ENCODE peak calls at places on chromosomes 5 and 9, in four cellular contexts. R is AG04449, M is fibroblast of pulmonary artery, J is AG04450. H is an unnamed sample.

GRCh38 chr9:7561527-7561926 is 238.1 kb downstream of the DMAC1 start:
- DNase-seq in R (no peak), M (no peak), J (no peak), H (no peak)

GRCh38 chr5:181239062-181239663 is 4.5 kb downstream of the RACK1 start:
- DNase-seq in R (no peak), M (no peak), J (no peak), H (no peak)

GRCh38 chr5:123170816-123171345 is 81.8 kb downstream of the PRDM6 start:
- DNase-seq in R (no peak), M (no peak), J (no peak), H (no peak)

GRCh38 chr5:179123109-179123426 is 62.9 kb downstream of the ZNF354C start:
- DNase-seq in R (no peak), M (no peak), J (no peak), H (no peak)

GRCh38 chr5:133509742-133510079 is 102.6 kb downstream of the FSTL4 start:
- DNase-seq in R (no peak), M (no peak), J (no peak), H (no peak)

GRCh38 chr5:6781711-6782110 is 68.5 kb downstream of the TENT4A start:
- DNase-seq in R (no peak), M (no peak), J (no peak), H (no peak)

GRCh38 chr5:57221049-57221568 is 47.2 kb downstream of the GPBP1 start:
- DNase-seq in R (no peak), M (peak), J (no peak), H (peak)

GRCh38 chr9:137269231-137269772 is 8.2 kb upstream of the TOR4A start:
- DNase-seq in R (no peak), M (no peak), J (no peak), H (no peak)

GRCh38 chr5:111223790-111224560 is at the start of gene CAMK4:
- DNase-seq in R (no peak), M (peak), J (peak), H (peak)

GRCh38 chr5:77944757-77945340 is 168.7 kb upstream of the TBCA start:
- DNase-seq in R (no peak), M (no peak), J (no peak), H (no peak)

GRCh38 chr5:100828756-100829342 is 74.2 kb downstream of the ST8SIA4 start:
- DNase-seq in R (no peak), M (no peak), J (no peak), H (peak)

GRCh38 chr9:86614871-86615849 is 260.9 kb upstream of the TUT7 start:
- DNase-seq in R (peak), M (peak), J (peak), H (peak)

GRCh38 chr9:94872921-94873511 is 146.5 kb downstream of the AOPEP start:
- DNase-seq in R (no peak), M (peak), J (no peak), H (no peak)

GRCh38 chr5:178469011-178469974 is 120.9 kb downstream of the COL23A1 start:
- DNase-seq in R (no peak), M (no peak), J (no peak), H (no peak)

GRCh38 chr5:179343902-179344300 is 1.4 kb downstream of the ADAMTS2 start:
- DNase-seq in R (no peak), M (peak), J (no peak), H (no peak)

GRCh38 chr5:103127292-103127691 is 7.2 kb downstream of the PPIP5K2 start:
- DNase-seq in R (no peak), M (no peak), J (no peak), H (no peak)

GRCh38 chr5:176741566-176742211 is 68.7 kb upstream of the UNC5A start:
- DNase-seq in R (no peak), M (no peak), J (no peak), H (peak)

GRCh38 chr5:158880514-158881001 is 219.2 kb downstream of the EBF1 start:
- DNase-seq in R (no peak), M (peak), J (no peak), H (no peak)

GRCh38 chr9:130186839-130187522 is 14.8 kb downstream of the NCS1 start:
- DNase-seq in R (no peak), M (peak), J (no peak), H (no peak)

GRCh38 chr5:15254607-15255006 is 245.4 kb upstream of the FBXL7 start:
- DNase-seq in R (no peak), M (peak), J (no peak), H (no peak)

GRCh38 chr5:134541736-134542376 is 16.4 kb downstream of the JADE2 start:
- DNase-seq in R (no peak), M (peak), J (no peak), H (no peak)

GRCh38 chr5:66511491-66511890 is 84.7 kb upstream of the MAST4 start:
- DNase-seq in R (no peak), M (peak), J (no peak), H (no peak)

GRCh38 chr5:167743685-167744084 is 547.8 kb upstream of the WWC1 start:
- DNase-seq in R (peak), M (peak), J (peak), H (no peak)

GRCh38 chr5:83645936-83646335 is 74.7 kb downstream of the HAPLN1 start:
- DNase-seq in R (no peak), M (peak), J (no peak), H (no peak)

GRCh38 chr5:79173626-79174025 is 62.0 kb downstream of the BHMT start:
- DNase-seq in R (no peak), M (no peak), J (no peak), H (no peak)

GRCh38 chr5:106376522-106376921 is 1294.2 kb downstream of the EFNA5 start:
- DNase-seq in R (no peak), M (no peak), J (no peak), H (no peak)

GRCh38 chr5:76785493-76785892 is 33.3 kb upstream of the F2RL1 start:
- DNase-seq in R (no peak), M (peak), J (no peak), H (no peak)

GRCh38 chr9:132774886-132775285 is 103.2 kb downstream of the AK8 start:
- DNase-seq in R (no peak), M (no peak), J (no peak), H (no peak)

GRCh38 chr5:101689306-101689705 is 606.8 kb downstream of the SLCO4C1 start:
- DNase-seq in R (no peak), M (no peak), J (no peak), H (no peak)

GRCh38 chr5:111783537-111783936 is 26.5 kb upstream of the NREP start:
- DNase-seq in R (no peak), M (no peak), J (no peak), H (no peak)

GRCh38 chr9:133955821-133956411 is 36.2 kb downstream of the VAV2 start:
- DNase-seq in R (no peak), M (peak), J (no peak), H (peak)

GRCh38 chr9:3824589-3824988 is 298.8 kb upstream of the RFX3 start:
- DNase-seq in R (no peak), M (no peak), J (no peak), H (no peak)

GRCh38 chr5:142280066-142281011 is 44.5 kb downstream of the SPRY4 start:
- DNase-seq in R (no peak), M (peak), J (no peak), H (no peak)

GRCh38 chr9:129887210-129888084 is 52.2 kb downstream of the USP20 start:
- DNase-seq in R (no peak), M (peak), J (no peak), H (no peak)

GRCh38 chr9:72843525-72844439 is 109.1 kb downstream of the ALDH1A1 start:
- DNase-seq in R (no peak), M (no peak), J (no peak), H (no peak)

GRCh38 chr9:107397076-107398049 is 92.2 kb downstream of the KLF4 start:
- DNase-seq in R (no peak), M (peak), J (no peak), H (no peak)

GRCh38 chr9:87039809-87040392 is 92.6 kb upstream of the GAS1 start:
- DNase-seq in R (peak), M (peak), J (no peak), H (no peak)

GRCh38 chr9:134863941-134864820 is 16.4 kb upstream of the FCN2 start:
- DNase-seq in R (no peak), M (no peak), J (no peak), H (no peak)

GRCh38 chr5:6505779-6506557 is 57.3 kb downstream of the UBE2QL1 start:
- DNase-seq in R (no peak), M (no peak), J (no peak), H (no peak)

DNA sequence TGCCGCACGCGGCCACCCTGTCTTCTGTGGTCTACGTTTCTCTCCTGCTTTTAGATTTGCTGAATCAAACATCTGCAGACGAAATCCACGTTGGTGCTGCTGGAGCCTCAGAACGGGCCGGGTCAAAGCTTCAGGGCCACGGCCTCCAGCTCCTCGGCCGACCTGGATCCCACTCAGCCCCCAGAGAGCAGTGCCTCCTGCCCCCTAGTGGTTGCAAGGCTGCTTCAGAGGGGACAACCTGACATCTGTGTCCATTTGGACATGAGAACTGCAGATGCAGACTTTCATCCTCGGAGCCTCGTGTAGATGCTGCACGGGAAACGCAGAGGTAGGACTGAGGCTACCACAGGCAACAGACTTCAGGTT is 23.0 kb upstream of the SLC6A3 start:
- DNase-seq in R (no peak), M (peak), J (no peak), H (no peak)
- TF ChIP-seq CTCF in R (peak), M (peak), J (peak), H (peak)

GRCh38 chr9:114434878-114435311 is 47.1 kb upstream of the AKNA start:
- DNase-seq in R (no peak), M (peak), J (no peak), H (peak)
- TF ChIP-seq CTCF in R (peak), M (peak), J (peak), H (peak)

DNA sequence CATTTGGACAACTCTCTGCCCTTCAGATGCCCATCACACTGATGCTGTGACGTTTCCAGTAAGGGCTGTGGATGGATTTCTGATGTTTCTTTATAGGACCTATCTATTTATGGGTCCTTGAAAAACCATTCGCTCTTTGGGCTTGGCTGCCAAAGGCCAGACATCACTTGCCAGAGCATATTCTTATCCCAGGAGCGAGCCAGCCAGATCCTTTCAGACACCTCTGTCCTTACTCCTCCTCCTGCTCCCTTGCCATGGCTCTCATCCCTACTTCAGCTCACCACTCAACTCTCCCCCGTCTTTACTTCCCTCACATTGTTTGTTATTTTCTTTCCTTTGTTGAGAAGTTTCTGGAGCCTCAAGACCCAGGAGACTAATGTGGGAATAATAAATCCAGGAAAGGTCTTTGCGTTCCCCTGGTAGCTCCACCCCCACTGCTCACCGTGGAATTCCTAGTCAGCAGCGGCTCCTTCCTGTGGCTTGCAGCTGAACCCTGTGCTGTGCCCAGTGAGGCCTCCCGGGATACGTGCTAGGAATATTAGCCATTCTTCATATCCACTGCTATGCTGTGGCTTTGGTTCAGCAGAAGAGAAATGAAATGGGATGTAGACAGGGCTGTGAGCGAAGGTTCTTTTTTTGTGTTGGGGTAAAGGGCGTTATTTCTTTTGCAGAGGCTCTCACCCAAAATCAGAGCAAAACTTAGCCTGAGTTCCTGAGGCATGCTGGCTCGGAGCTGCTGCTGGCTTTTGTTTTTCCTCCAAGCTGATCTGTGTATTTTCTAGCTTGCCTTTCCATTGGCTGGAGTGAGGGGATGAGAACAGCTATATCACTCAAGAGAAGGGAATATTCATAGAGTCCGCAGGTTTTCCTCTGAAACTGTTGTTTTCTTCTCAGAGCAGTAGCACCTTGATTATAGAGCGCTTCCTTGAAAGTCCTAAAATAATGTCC is 171.1 kb downstream of the SAXO1 start:
- DNase-seq in R (peak), M (peak), J (peak), H (no peak)
- TF ChIP-seq CTCF in R (no peak), M (peak), J (peak), H (no peak)

GRCh38 chr9:4923580-4924544 is 61.2 kb upstream of the JAK2 start:
- DNase-seq in R (no peak), M (peak), J (no peak), H (peak)
- TF ChIP-seq CTCF in R (peak), M (peak), J (peak), H (peak)

GRCh38 chr5:21823588-21823987 is 1029.6 kb downstream of the CDH12 start:
- DNase-seq in R (no peak), M (peak), J (no peak), H (no peak)

GRCh38 chr5:21820527-21820926 is 1032.6 kb downstream of the CDH12 start:
- DNase-seq in R (no peak), M (no peak), J (no peak), H (no peak)

GRCh38 chr5:21823076-21823574 is 1030.0 kb downstream of the CDH12 start:
- DNase-seq in R (no peak), M (peak), J (no peak), H (no peak)

GRCh38 chr5:21817668-21818419 is 1035.3 kb downstream of the CDH12 start:
- DNase-seq in R (no peak), M (peak), J (no peak), H (no peak)
- TF ChIP-seq CTCF in R (no peak), M (peak), J (peak), H (no peak)

GRCh38 chr5:163571755-163572154 is 66.3 kb downstream of the MAT2B start:
- DNase-seq in R (peak), M (peak), J (peak), H (no peak)

GRCh38 chr5:163567811-163568210 is 62.4 kb downstream of the MAT2B start:
- DNase-seq in R (no peak), M (no peak), J (no peak), H (no peak)

GRCh38 chr5:163565931-163566608 is 60.7 kb downstream of the MAT2B start:
- DNase-seq in R (no peak), M (peak), J (no peak), H (peak)

GRCh38 chr5:163566678-163567077 is 61.3 kb downstream of the MAT2B start:
- DNase-seq in R (no peak), M (no peak), J (no peak), H (no peak)

DNA sequence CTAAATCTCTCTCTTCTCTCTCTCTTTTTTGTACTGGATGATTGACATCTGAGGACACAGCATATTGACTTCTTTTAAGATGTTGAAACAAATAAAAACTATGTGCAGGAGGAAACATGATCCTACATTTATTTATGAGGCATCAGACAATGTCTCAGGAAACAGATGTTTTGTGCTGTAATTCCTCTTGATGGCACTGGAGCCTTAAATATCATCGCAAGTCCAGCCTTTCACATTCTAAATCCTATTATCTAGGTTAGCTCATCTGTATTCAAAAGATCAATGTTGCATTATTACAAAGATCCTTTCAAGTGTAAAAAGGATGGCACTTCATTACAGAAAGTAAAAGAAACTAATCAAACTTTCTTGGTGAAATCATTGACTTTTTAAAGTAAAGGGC is 63.9 kb downstream of the MAT2B start:
- DNase-seq in R (no peak), M (peak), J (no peak), H (no peak)
- TF ChIP-seq CTCF in R (peak), M (peak), J (peak), H (peak)

GRCh38 chr9:89408628-89409101 is 89.2 kb downstream of the SEMA4D start:
- DNase-seq in R (no peak), M (no peak), J (no peak), H (no peak)

GRCh38 chr9:89411759-89412158 is 86.2 kb downstream of the SEMA4D start:
- DNase-seq in R (no peak), M (no peak), J (no peak), H (no peak)

GRCh38 chr9:89410022-89410421 is 87.9 kb downstream of the SEMA4D start:
- DNase-seq in R (no peak), M (no peak), J (no peak), H (no peak)

GRCh38 chr9:89412951-89413350 is 85.0 kb downstream of the SEMA4D start:
- DNase-seq in R (no peak), M (no peak), J (no peak), H (no peak)

DNA sequence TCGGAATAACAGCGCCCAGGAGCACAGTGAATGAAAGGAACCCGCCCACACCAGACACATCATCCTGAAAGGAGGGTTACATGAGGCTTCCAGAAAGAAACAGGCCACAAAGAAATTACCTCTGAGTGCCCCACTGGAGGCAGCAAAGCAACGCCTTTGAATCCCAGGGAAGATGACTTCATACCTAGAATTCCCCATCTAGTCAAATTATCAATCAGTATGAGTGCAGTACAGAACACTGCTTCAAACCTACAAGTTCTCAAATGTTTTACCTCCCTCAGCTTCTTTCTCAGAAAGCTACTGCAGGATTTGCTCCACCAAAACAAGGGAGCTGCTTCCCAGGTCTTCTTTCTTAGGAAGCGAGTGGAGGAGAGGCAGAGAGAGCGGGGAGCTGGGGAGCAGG is 87.2 kb downstream of the SEMA4D start:
- DNase-seq in R (no peak), M (no peak), J (no peak), H (peak)
- TF ChIP-seq CTCF in R (no peak), M (no peak), J (no peak), H (peak)

GRCh38 chr5:136525546-136525945 is 160.2 kb upstream of the TRPC7 start:
- DNase-seq in R (no peak), M (no peak), J (no peak), H (no peak)

GRCh38 chr5:136526798-136527197 is 161.5 kb upstream of the TRPC7 start:
- DNase-seq in R (no peak), M (no peak), J (no peak), H (no peak)

GRCh38 chr5:136526021-136526420 is 160.7 kb upstream of the TRPC7 start:
- DNase-seq in R (no peak), M (no peak), J (no peak), H (no peak)

GRCh38 chr5:136528481-136528880 is 163.1 kb upstream of the TRPC7 start:
- DNase-seq in R (no peak), M (no peak), J (no peak), H (no peak)
- TF ChIP-seq CTCF in R (no peak), M (no peak), J (no peak), H (no peak)

H was measured in GM10248.